ENCODE peak calls at places on chromosomes 7 and 10, in four cellular contexts. B is K562, S is HL-60, M is GM12878. C is an unnamed sample.

GRCh38 chr10:80855348-80855971 is 317.8 kb downstream of the SH2D4B start:
- DNase-seq in B (peak), S (no peak), M (peak), C (no peak)

GRCh38 chr10:61845196-61845949 is 56.1 kb upstream of the ARID5B start:
- DNase-seq in B (peak), S (no peak), M (no peak), C (no peak)

GRCh38 chr10:77784856-77785255 is 141.7 kb downstream of the DLG5 start:
- DNase-seq in B (no peak), S (no peak), M (no peak), C (no peak)

GRCh38 chr7:96723622-96724021 is 14.0 kb upstream of the SEM1 start:
- DNase-seq in B (no peak), S (no peak), M (no peak), C (no peak)

GRCh38 chr7:24828871-24829661 is 71.8 kb upstream of the GSDME start:
- DNase-seq in B (no peak), S (no peak), M (no peak), C (no peak)

GRCh38 chr10:34666008-34666700 is 148.9 kb downstream of the PARD3 start:
- DNase-seq in B (peak), S (no peak), M (peak), C (no peak)

GRCh38 chr7:55100172-55100961 is 81.5 kb downstream of the EGFR start:
- DNase-seq in B (no peak), S (no peak), M (no peak), C (no peak)

GRCh38 chr10:21146446-21146789 is 249.3 kb upstream of the NEBL start:
- DNase-seq in B (no peak), S (no peak), M (no peak), C (no peak)

GRCh38 chr7:55569797-55570196 is 2.5 kb downstream of the VOPP1 start:
- DNase-seq in B (no peak), S (no peak), M (no peak), C (no peak)

GRCh38 chr7:129831424-129832058 is 121.2 kb downstream of the UBE2H start:
- DNase-seq in B (no peak), S (no peak), M (no peak), C (no peak)

GRCh38 chr7:44477063-44477830 is 13.2 kb downstream of the NUDCD3 start:
- DNase-seq in B (peak), S (peak), M (peak), C (no peak)

GRCh38 chr10:60536529-60537114 is 146.9 kb upstream of the ANK3 start:
- DNase-seq in B (no peak), S (no peak), M (no peak), C (no peak)

GRCh38 chr7:3197567-3198212 is 103.4 kb upstream of the SDK1 start:
- DNase-seq in B (no peak), S (no peak), M (no peak), C (no peak)

GRCh38 chr10:13987472-13987871 is 343.3 kb downstream of the FRMD4A start:
- DNase-seq in B (no peak), S (no peak), M (peak), C (no peak)

GRCh38 chr7:141991144-141991543 is 4.5 kb upstream of the MGAM start:
- DNase-seq in B (no peak), S (no peak), M (no peak), C (no peak)

GRCh38 chr7:5532520-5533335 is 109.1 kb upstream of the TNRC18 start:
- DNase-seq in B (peak), S (peak), M (peak), C (peak)

GRCh38 chr10:3532644-3533043 is 252.4 kb downstream of the KLF6 start:
- DNase-seq in B (no peak), S (no peak), M (no peak), C (no peak)

GRCh38 chr7:29921404-29922010 is 68.1 kb downstream of the SCRN1 start:
- DNase-seq in B (peak), S (peak), M (peak), C (peak)

GRCh38 chr10:22259280-22259679 is 41.5 kb upstream of the EBLN1 start:
- DNase-seq in B (no peak), S (no peak), M (no peak), C (no peak)

GRCh38 chr10:119041332-119041731 is 11.8 kb downstream of the NANOS1 start:
- DNase-seq in B (no peak), S (no peak), M (no peak), C (no peak)

GRCh38 chr10:99870051-99870730 is 87.8 kb downstream of the ABCC2 start:
- DNase-seq in B (no peak), S (no peak), M (no peak), C (no peak)

GRCh38 chr10:454860-455259 is 234.6 kb downstream of the DIP2C start:
- DNase-seq in B (no peak), S (no peak), M (no peak), C (no peak)

GRCh38 chr10:120656121-120656520 is 195.0 kb upstream of the WDR11 start:
- DNase-seq in B (no peak), S (no peak), M (no peak), C (no peak)

GRCh38 chr10:30365278-30365677 is 16.2 kb upstream of the MTPAP start:
- DNase-seq in B (no peak), S (no peak), M (no peak), C (no peak)

GRCh38 chr7:5429857-5430611 is 6.4 kb upstream of the TNRC18 start:
- DNase-seq in B (no peak), S (no peak), M (no peak), C (no peak)

GRCh38 chr7:139573871-139574270 is 50.4 kb downstream of the CLEC2L start:
- DNase-seq in B (no peak), S (no peak), M (no peak), C (no peak)

GRCh38 chr7:72235351-72235750 is 176.8 kb downstream of the CALN1 start:
- DNase-seq in B (no peak), S (no peak), M (no peak), C (no peak)

GRCh38 chr7:72234086-72234485 is 178.1 kb downstream of the CALN1 start:
- DNase-seq in B (no peak), S (no peak), M (no peak), C (no peak)

GRCh38 chr7:72230281-72230680 is 181.9 kb downstream of the CALN1 start:
- DNase-seq in B (no peak), S (no peak), M (no peak), C (no peak)
- TF ChIP-seq SPI1 in B (no peak), S (no peak), M (no peak), C (no peak)

DNA sequence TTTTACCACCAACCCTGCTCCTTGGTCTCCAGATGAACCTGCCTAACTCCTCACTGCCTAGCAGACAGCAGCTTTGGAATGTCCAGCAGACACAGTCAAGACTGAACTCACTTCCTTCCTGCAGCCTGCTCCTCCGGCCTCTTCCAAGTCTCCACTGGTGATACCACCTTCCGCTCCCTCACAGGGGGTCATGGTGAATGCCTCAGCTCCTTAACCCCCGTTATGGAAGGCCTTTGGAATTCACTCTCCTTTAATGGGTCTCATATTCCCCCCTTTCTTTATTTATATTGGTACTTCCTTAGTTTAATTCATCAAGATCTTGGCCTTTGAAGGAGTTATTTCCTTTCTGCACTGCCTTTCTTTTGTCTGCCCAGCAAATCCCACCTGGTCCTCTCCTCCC is 44.9 kb upstream of the ZNF32 start:
- DNase-seq in B (no peak), S (no peak), M (no peak), C (no peak)
- TF ChIP-seq POLR2AphosphoS5 in B (no peak), S (no peak), M (no peak), C (no peak)

DNA sequence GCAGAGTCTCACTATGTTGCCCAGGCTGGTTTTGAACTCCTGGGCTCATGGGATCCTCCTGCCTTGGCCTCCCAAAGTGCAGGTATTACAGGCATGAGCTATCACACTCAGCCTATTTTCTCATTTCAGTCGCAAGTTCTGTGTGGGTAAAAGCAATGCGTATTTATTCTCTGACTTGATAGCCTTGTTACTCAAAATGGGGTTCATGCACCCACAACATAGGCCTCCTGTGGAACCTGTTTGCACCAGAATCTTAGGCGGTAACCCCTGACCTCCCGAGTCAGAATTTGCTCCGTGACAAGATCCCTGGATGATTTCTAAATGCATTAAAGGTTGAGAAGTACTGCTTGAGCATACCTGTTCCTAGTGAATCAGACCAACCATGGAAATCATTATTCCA is 7.3 kb downstream of the IL2RA start:
- DNase-seq in B (no peak), S (no peak), M (no peak), C (no peak)
- TF ChIP-seq SPI1 in B (no peak), S (no peak), M (no peak), C (no peak)

DNA sequence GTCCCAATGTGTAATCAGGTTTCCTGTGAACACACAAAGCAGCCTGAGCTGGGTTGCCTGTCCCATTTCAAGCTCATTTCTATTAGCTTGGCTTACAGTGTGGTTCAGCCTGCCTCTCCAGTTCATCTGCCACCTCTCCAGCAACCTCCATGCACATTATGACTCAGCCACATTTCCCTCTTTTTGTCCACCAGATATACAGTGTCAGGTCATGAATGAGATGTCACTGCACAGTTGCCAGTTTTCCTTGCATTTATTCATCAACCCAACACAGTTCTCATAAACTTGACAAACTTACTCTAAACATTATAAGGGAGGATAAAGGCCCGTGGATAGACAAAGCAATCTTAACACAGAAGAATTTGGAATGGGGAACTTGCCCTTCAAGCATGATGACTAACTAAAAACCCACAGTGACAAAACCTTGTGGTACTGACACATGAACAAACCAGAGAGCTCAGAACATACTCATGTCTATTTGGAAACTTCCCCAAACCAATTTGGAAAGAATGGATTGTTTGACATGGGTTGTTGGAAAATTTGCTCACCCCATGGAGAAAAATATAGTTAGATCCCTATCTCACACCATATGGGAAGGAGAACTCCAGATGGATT is 2.5 kb upstream of the CFAP58 start:
- DNase-seq in B (no peak), S (peak), M (no peak), C (no peak)
- TF ChIP-seq POLR2AphosphoS5 in B (no peak), S (no peak), M (no peak), C (no peak)

GRCh38 chr7:134532155-134533089 is 5.1 kb downstream of the AKR1B10 start:
- DNase-seq in B (no peak), S (no peak), M (no peak), C (no peak)
- TF ChIP-seq SPI1 in B (no peak), S (no peak), M (no peak), C (no peak)

GRCh38 chr10:103465411-103466179 is 6.9 kb upstream of the CALHM1 start:
- DNase-seq in B (no peak), S (no peak), M (no peak), C (no peak)

GRCh38 chr10:103463456-103463855 is 4.8 kb upstream of the CALHM1 start:
- DNase-seq in B (no peak), S (no peak), M (no peak), C (no peak)

GRCh38 chr10:103470755-103471653 is 8.0 kb downstream of the CALHM3 start:
- DNase-seq in B (peak), S (peak), M (peak), C (peak)

GRCh38 chr10:103467391-103467790 is 8.7 kb upstream of the CALHM1 start:
- DNase-seq in B (no peak), S (no peak), M (peak), C (no peak)

GRCh38 chr10:103466734-103467133 is 8.0 kb upstream of the CALHM1 start:
- DNase-seq in B (no peak), S (no peak), M (no peak), C (no peak)
- TF ChIP-seq POLR2AphosphoS5 in B (no peak), S (no peak), M (peak), C (no peak)

DNA sequence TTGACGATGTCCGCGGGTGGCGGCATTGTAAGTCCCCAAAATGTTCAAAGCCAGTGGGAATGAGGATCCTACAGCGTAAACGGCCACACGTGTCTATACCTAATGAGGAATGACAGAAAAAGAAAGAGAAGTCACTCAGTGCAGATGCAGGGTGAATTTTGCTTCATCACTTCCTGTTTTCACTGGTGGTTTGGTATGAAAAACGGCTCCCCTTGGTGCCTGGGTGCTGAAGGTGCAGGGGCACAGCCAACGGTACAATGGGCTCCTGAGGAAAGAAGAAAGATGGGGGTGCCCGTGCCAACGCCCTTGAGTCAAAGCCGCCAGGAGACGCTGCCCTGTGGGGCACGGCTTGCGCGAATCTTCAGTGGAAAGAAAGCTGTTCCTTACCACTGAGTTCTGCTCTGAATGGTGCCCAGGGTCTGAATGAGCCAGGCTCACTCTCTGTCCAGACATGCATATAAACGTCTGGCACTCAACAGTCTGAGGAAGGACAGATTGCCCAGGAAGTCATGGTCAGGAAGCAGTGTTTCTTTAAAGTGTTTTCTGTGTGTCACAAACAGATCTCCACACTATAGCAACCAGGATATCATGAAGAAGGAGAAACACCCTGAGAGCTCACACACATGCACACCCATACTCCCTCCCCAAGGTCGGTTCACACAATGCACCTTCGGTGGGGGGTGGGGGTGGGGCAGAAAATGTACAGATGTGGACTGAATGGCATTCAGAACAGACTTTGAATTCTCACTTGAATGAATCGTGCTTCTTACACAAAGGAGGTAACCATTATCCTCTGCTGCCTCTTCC is 105.8 kb downstream of the ELMO1 start:
- DNase-seq in B (no peak), S (peak), M (peak), C (no peak)
- TF ChIP-seq SPI1 in B (peak), S (peak), M (peak), C (peak)

DNA sequence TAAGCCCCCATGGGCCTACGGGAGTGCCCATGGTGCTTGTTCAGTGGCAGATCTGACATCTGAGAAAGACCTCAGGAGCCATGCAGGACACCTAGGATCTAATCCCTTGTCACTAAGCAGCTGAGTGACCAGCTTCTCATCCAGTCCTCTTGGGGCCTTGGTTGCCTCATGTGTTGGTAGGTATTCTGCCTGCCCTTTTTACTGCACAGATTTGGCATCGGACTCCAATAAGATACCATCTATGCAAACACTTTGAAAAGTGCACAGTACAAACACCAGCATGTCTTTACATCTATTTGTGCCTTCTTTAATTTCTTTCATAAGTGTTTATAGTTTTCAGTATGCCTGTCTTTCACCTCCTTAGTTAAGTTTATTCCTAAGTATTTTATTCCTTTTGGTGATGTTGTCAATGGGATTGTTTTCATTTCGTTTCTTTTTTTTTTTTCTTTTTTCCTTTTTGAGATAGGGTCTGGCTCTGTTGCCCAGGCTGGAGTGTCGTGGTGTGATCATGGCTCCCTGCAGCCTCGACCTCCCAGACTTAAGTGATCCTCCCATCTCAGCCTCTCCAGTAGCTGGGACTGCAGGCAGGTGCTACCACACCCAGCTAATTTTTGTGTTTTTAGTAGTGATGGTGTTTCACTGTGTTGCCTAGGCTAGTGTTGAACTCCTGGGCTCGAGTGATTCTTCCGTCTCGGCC is 10.4 kb downstream of the STOX1 start:
- DNase-seq in B (peak), S (no peak), M (no peak), C (no peak)
- TF ChIP-seq POLR2AphosphoS5 in B (no peak), S (no peak), M (no peak), C (no peak)

C was measured in GM12891.